ENCODE peak calls at places on chromosomes 3 and 15, in eight cellular contexts. One of them, this sample, is unnamed.

GRCh38 chr3:72022027-72022426 is 237.1 kb upstream of the PROK2 start:
- DNase-seq in colonic mucosa: no peak
- DNase-seq in GM03348: no peak
- DNase-seq in choroid plexus epithelial cell: no peak
- DNase-seq in AG09309: no peak
- DNase-seq in LoVo: no peak
- DNase-seq in neural crest cell: no peak
- DNase-seq in stimulated activated CD4-positive, alpha-beta T cell treated with anti-CD3 and anti-CD28 coated beads, Interleukin-1b, Interleukin-23, amount 100 ng/mL, for 48 hours: no peak
- DNase-seq in this sample: no peak

GRCh38 chr3:185216587-185216918 is 37.3 kb downstream of the EHHADH start:
- DNase-seq in colonic mucosa: no peak
- DNase-seq in GM03348: no peak
- DNase-seq in choroid plexus epithelial cell: peak; percentile 19
- DNase-seq in AG09309: no peak
- DNase-seq in LoVo: no peak
- DNase-seq in neural crest cell: no peak
- DNase-seq in stimulated activated CD4-positive, alpha-beta T cell treated with anti-CD3 and anti-CD28 coated beads, Interleukin-1b, Interleukin-23, amount 100 ng/mL, for 48 hours: no peak
- DNase-seq in this sample: no peak

GRCh38 chr3:126130081-126130855 is 46.3 kb upstream of the SLC41A3 start:
- DNase-seq in colonic mucosa: peak; percentile 32
- DNase-seq in GM03348: no peak
- DNase-seq in choroid plexus epithelial cell: no peak
- DNase-seq in AG09309: no peak
- DNase-seq in LoVo: no peak
- DNase-seq in neural crest cell: no peak
- DNase-seq in stimulated activated CD4-positive, alpha-beta T cell treated with anti-CD3 and anti-CD28 coated beads, Interleukin-1b, Interleukin-23, amount 100 ng/mL, for 48 hours: no peak
- DNase-seq in this sample: no peak

GRCh38 chr3:159364511-159364910 is 562.7 kb downstream of the MFSD1 start:
- DNase-seq in colonic mucosa: no peak
- DNase-seq in GM03348: no peak
- DNase-seq in choroid plexus epithelial cell: no peak
- DNase-seq in AG09309: no peak
- DNase-seq in LoVo: no peak
- DNase-seq in neural crest cell: no peak
- DNase-seq in stimulated activated CD4-positive, alpha-beta T cell treated with anti-CD3 and anti-CD28 coated beads, Interleukin-1b, Interleukin-23, amount 100 ng/mL, for 48 hours: no peak
- DNase-seq in this sample: no peak

GRCh38 chr3:167274141-167274874 is 105.8 kb downstream of the ZBBX start:
- DNase-seq in colonic mucosa: no peak
- DNase-seq in GM03348: no peak
- DNase-seq in choroid plexus epithelial cell: no peak
- DNase-seq in AG09309: no peak
- DNase-seq in LoVo: no peak
- DNase-seq in neural crest cell: no peak
- DNase-seq in stimulated activated CD4-positive, alpha-beta T cell treated with anti-CD3 and anti-CD28 coated beads, Interleukin-1b, Interleukin-23, amount 100 ng/mL, for 48 hours: no peak
- DNase-seq in this sample: no peak

GRCh38 chr15:63490345-63491034 is 13.9 kb upstream of the USP3 start:
- DNase-seq in colonic mucosa: no peak
- DNase-seq in GM03348: no peak
- DNase-seq in choroid plexus epithelial cell: no peak
- DNase-seq in AG09309: no peak
- DNase-seq in LoVo: no peak
- DNase-seq in neural crest cell: no peak
- DNase-seq in stimulated activated CD4-positive, alpha-beta T cell treated with anti-CD3 and anti-CD28 coated beads, Interleukin-1b, Interleukin-23, amount 100 ng/mL, for 48 hours: no peak
- DNase-seq in this sample: no peak

GRCh38 chr3:158279584-158279983 is 169.7 kb downstream of the RSRC1 start:
- DNase-seq in colonic mucosa: no peak
- DNase-seq in GM03348: no peak
- DNase-seq in choroid plexus epithelial cell: no peak
- DNase-seq in AG09309: no peak
- DNase-seq in LoVo: no peak
- DNase-seq in neural crest cell: no peak
- DNase-seq in stimulated activated CD4-positive, alpha-beta T cell treated with anti-CD3 and anti-CD28 coated beads, Interleukin-1b, Interleukin-23, amount 100 ng/mL, for 48 hours: no peak
- DNase-seq in this sample: no peak

GRCh38 chr3:171306631-171307030 is 153.6 kb downstream of the TNIK start:
- DNase-seq in colonic mucosa: peak; percentile 44
- DNase-seq in GM03348: peak; percentile 68
- DNase-seq in choroid plexus epithelial cell: peak; percentile 97
- DNase-seq in AG09309: peak; percentile 89
- DNase-seq in LoVo: no peak
- DNase-seq in neural crest cell: no peak
- DNase-seq in stimulated activated CD4-positive, alpha-beta T cell treated with anti-CD3 and anti-CD28 coated beads, Interleukin-1b, Interleukin-23, amount 100 ng/mL, for 48 hours: no peak
- DNase-seq in this sample: peak; percentile 82

GRCh38 chr3:23052230-23053019 is 150.7 kb upstream of the UBE2E2 start:
- DNase-seq in colonic mucosa: no peak
- DNase-seq in GM03348: no peak
- DNase-seq in choroid plexus epithelial cell: peak; percentile 43
- DNase-seq in AG09309: no peak
- DNase-seq in LoVo: no peak
- DNase-seq in neural crest cell: no peak
- DNase-seq in stimulated activated CD4-positive, alpha-beta T cell treated with anti-CD3 and anti-CD28 coated beads, Interleukin-1b, Interleukin-23, amount 100 ng/mL, for 48 hours: no peak
- DNase-seq in this sample: no peak

GRCh38 chr15:93467327-93467726 is 378.3 kb upstream of the RGMA start:
- DNase-seq in colonic mucosa: peak; percentile 24
- DNase-seq in GM03348: no peak
- DNase-seq in choroid plexus epithelial cell: no peak
- DNase-seq in AG09309: no peak
- DNase-seq in LoVo: no peak
- DNase-seq in neural crest cell: no peak
- DNase-seq in stimulated activated CD4-positive, alpha-beta T cell treated with anti-CD3 and anti-CD28 coated beads, Interleukin-1b, Interleukin-23, amount 100 ng/mL, for 48 hours: no peak
- DNase-seq in this sample: no peak

GRCh38 chr15:31269961-31270575 is 56.6 kb upstream of the KLF13 start:
- DNase-seq in colonic mucosa: peak; percentile 18
- DNase-seq in GM03348: no peak
- DNase-seq in choroid plexus epithelial cell: no peak
- DNase-seq in AG09309: no peak
- DNase-seq in LoVo: no peak
- DNase-seq in neural crest cell: no peak
- DNase-seq in stimulated activated CD4-positive, alpha-beta T cell treated with anti-CD3 and anti-CD28 coated beads, Interleukin-1b, Interleukin-23, amount 100 ng/mL, for 48 hours: no peak
- DNase-seq in this sample: no peak

GRCh38 chr3:154538566-154539360 is 108.8 kb upstream of the GPR149 start:
- DNase-seq in colonic mucosa: no peak
- DNase-seq in GM03348: no peak
- DNase-seq in choroid plexus epithelial cell: no peak
- DNase-seq in AG09309: no peak
- DNase-seq in LoVo: no peak
- DNase-seq in neural crest cell: no peak
- DNase-seq in stimulated activated CD4-positive, alpha-beta T cell treated with anti-CD3 and anti-CD28 coated beads, Interleukin-1b, Interleukin-23, amount 100 ng/mL, for 48 hours: no peak
- DNase-seq in this sample: no peak

GRCh38 chr3:187507905-187508304 is 139.7 kb downstream of the RTP4 start:
- DNase-seq in colonic mucosa: no peak
- DNase-seq in GM03348: no peak
- DNase-seq in choroid plexus epithelial cell: no peak
- DNase-seq in AG09309: no peak
- DNase-seq in LoVo: no peak
- DNase-seq in neural crest cell: no peak
- DNase-seq in stimulated activated CD4-positive, alpha-beta T cell treated with anti-CD3 and anti-CD28 coated beads, Interleukin-1b, Interleukin-23, amount 100 ng/mL, for 48 hours: no peak
- DNase-seq in this sample: no peak

GRCh38 chr15:55740981-55741591 is 1.9 kb downstream of the PRTG start:
- DNase-seq in colonic mucosa: no peak
- DNase-seq in GM03348: no peak
- DNase-seq in choroid plexus epithelial cell: peak; percentile 39
- DNase-seq in AG09309: no peak
- DNase-seq in LoVo: no peak
- DNase-seq in neural crest cell: no peak
- DNase-seq in stimulated activated CD4-positive, alpha-beta T cell treated with anti-CD3 and anti-CD28 coated beads, Interleukin-1b, Interleukin-23, amount 100 ng/mL, for 48 hours: no peak
- DNase-seq in this sample: no peak

GRCh38 chr3:26259166-26259565 is 363.4 kb upstream of the LRRC3B start:
- DNase-seq in colonic mucosa: no peak
- DNase-seq in GM03348: no peak
- DNase-seq in choroid plexus epithelial cell: no peak
- DNase-seq in AG09309: no peak
- DNase-seq in LoVo: no peak
- DNase-seq in neural crest cell: no peak
- DNase-seq in stimulated activated CD4-positive, alpha-beta T cell treated with anti-CD3 and anti-CD28 coated beads, Interleukin-1b, Interleukin-23, amount 100 ng/mL, for 48 hours: no peak
- DNase-seq in this sample: no peak

GRCh38 chr15:92232876-92233275 is 160.8 kb upstream of the ST8SIA2 start:
- DNase-seq in colonic mucosa: no peak
- DNase-seq in GM03348: no peak
- DNase-seq in choroid plexus epithelial cell: no peak
- DNase-seq in AG09309: no peak
- DNase-seq in LoVo: no peak
- DNase-seq in neural crest cell: no peak
- DNase-seq in stimulated activated CD4-positive, alpha-beta T cell treated with anti-CD3 and anti-CD28 coated beads, Interleukin-1b, Interleukin-23, amount 100 ng/mL, for 48 hours: no peak
- DNase-seq in this sample: no peak

GRCh38 chr3:2476996-2477395 is 378.3 kb downstream of the CNTN4 start:
- DNase-seq in colonic mucosa: no peak
- DNase-seq in GM03348: no peak
- DNase-seq in choroid plexus epithelial cell: no peak
- DNase-seq in AG09309: no peak
- DNase-seq in LoVo: no peak
- DNase-seq in neural crest cell: no peak
- DNase-seq in stimulated activated CD4-positive, alpha-beta T cell treated with anti-CD3 and anti-CD28 coated beads, Interleukin-1b, Interleukin-23, amount 100 ng/mL, for 48 hours: no peak
- DNase-seq in this sample: no peak

GRCh38 chr3:114887806-114888205 is 259.3 kb downstream of the ZBTB20 start:
- DNase-seq in colonic mucosa: no peak
- DNase-seq in GM03348: peak; percentile 67
- DNase-seq in choroid plexus epithelial cell: no peak
- DNase-seq in AG09309: peak; percentile 74
- DNase-seq in LoVo: no peak
- DNase-seq in neural crest cell: no peak
- DNase-seq in stimulated activated CD4-positive, alpha-beta T cell treated with anti-CD3 and anti-CD28 coated beads, Interleukin-1b, Interleukin-23, amount 100 ng/mL, for 48 hours: no peak
- DNase-seq in this sample: no peak

GRCh38 chr3:177928156-177928555 is 608.1 kb upstream of the KCNMB2 start:
- DNase-seq in colonic mucosa: no peak
- DNase-seq in GM03348: peak; percentile 44
- DNase-seq in choroid plexus epithelial cell: peak; percentile 48
- DNase-seq in AG09309: peak; percentile 27
- DNase-seq in LoVo: peak; percentile 78
- DNase-seq in neural crest cell: no peak
- DNase-seq in stimulated activated CD4-positive, alpha-beta T cell treated with anti-CD3 and anti-CD28 coated beads, Interleukin-1b, Interleukin-23, amount 100 ng/mL, for 48 hours: no peak
- DNase-seq in this sample: peak; percentile 63

GRCh38 chr3:112611813-112612515 is 29.0 kb downstream of the CCDC80 start:
- DNase-seq in colonic mucosa: no peak
- DNase-seq in GM03348: no peak
- DNase-seq in choroid plexus epithelial cell: no peak
- DNase-seq in AG09309: no peak
- DNase-seq in LoVo: no peak
- DNase-seq in neural crest cell: no peak
- DNase-seq in stimulated activated CD4-positive, alpha-beta T cell treated with anti-CD3 and anti-CD28 coated beads, Interleukin-1b, Interleukin-23, amount 100 ng/mL, for 48 hours: no peak
- DNase-seq in this sample: no peak

GRCh38 chr3:14319654-14320182 is 82.7 kb upstream of the SLC6A6 start:
- DNase-seq in colonic mucosa: peak; percentile 78
- DNase-seq in GM03348: peak; percentile 48
- DNase-seq in choroid plexus epithelial cell: peak; percentile 80
- DNase-seq in AG09309: no peak
- DNase-seq in LoVo: peak; percentile 18
- DNase-seq in neural crest cell: peak; percentile 38
- DNase-seq in stimulated activated CD4-positive, alpha-beta T cell treated with anti-CD3 and anti-CD28 coated beads, Interleukin-1b, Interleukin-23, amount 100 ng/mL, for 48 hours: peak; percentile 10
- DNase-seq in this sample: peak; percentile 32

GRCh38 chr3:172836390-172836997 is 86.0 kb downstream of the ECT2 start:
- DNase-seq in colonic mucosa: peak; percentile 45
- DNase-seq in GM03348: peak; percentile 51
- DNase-seq in choroid plexus epithelial cell: peak; percentile 83
- DNase-seq in AG09309: peak; percentile 13
- DNase-seq in LoVo: peak; percentile 31
- DNase-seq in neural crest cell: peak; percentile 57
- DNase-seq in stimulated activated CD4-positive, alpha-beta T cell treated with anti-CD3 and anti-CD28 coated beads, Interleukin-1b, Interleukin-23, amount 100 ng/mL, for 48 hours: no peak
- DNase-seq in this sample: peak; percentile 15

GRCh38 chr15:44136991-44137477 is 58.0 kb downstream of the FRMD5 start:
- DNase-seq in colonic mucosa: no peak
- DNase-seq in GM03348: peak; percentile 7
- DNase-seq in choroid plexus epithelial cell: no peak
- DNase-seq in AG09309: no peak
- DNase-seq in LoVo: no peak
- DNase-seq in neural crest cell: no peak
- DNase-seq in stimulated activated CD4-positive, alpha-beta T cell treated with anti-CD3 and anti-CD28 coated beads, Interleukin-1b, Interleukin-23, amount 100 ng/mL, for 48 hours: no peak
- DNase-seq in this sample: no peak

GRCh38 chr3:110180733-110181132 is 843.4 kb upstream of the DPPA4 start:
- DNase-seq in colonic mucosa: no peak
- DNase-seq in GM03348: peak; percentile 27
- DNase-seq in choroid plexus epithelial cell: peak; percentile 75
- DNase-seq in AG09309: peak; percentile 10
- DNase-seq in LoVo: no peak
- DNase-seq in neural crest cell: no peak
- DNase-seq in stimulated activated CD4-positive, alpha-beta T cell treated with anti-CD3 and anti-CD28 coated beads, Interleukin-1b, Interleukin-23, amount 100 ng/mL, for 48 hours: no peak
- DNase-seq in this sample: peak; percentile 8

GRCh38 chr3:153495422-153495821 is 333.4 kb downstream of the RAP2B start:
- DNase-seq in colonic mucosa: no peak
- DNase-seq in GM03348: no peak
- DNase-seq in choroid plexus epithelial cell: no peak
- DNase-seq in AG09309: no peak
- DNase-seq in LoVo: no peak
- DNase-seq in neural crest cell: no peak
- DNase-seq in stimulated activated CD4-positive, alpha-beta T cell treated with anti-CD3 and anti-CD28 coated beads, Interleukin-1b, Interleukin-23, amount 100 ng/mL, for 48 hours: no peak
- DNase-seq in this sample: no peak

GRCh38 chr3:130905551-130905950 is 11.7 kb downstream of the ATP2C1 start:
- DNase-seq in colonic mucosa: no peak
- DNase-seq in GM03348: peak; percentile 15
- DNase-seq in choroid plexus epithelial cell: peak; percentile 58
- DNase-seq in AG09309: peak; percentile 69
- DNase-seq in LoVo: peak; percentile 14
- DNase-seq in neural crest cell: no peak
- DNase-seq in stimulated activated CD4-positive, alpha-beta T cell treated with anti-CD3 and anti-CD28 coated beads, Interleukin-1b, Interleukin-23, amount 100 ng/mL, for 48 hours: no peak
- DNase-seq in this sample: no peak

GRCh38 chr3:111862415-111862814 is 3.4 kb downstream of the PHLDB2 start:
- DNase-seq in colonic mucosa: no peak
- DNase-seq in GM03348: no peak
- DNase-seq in choroid plexus epithelial cell: no peak
- DNase-seq in AG09309: no peak
- DNase-seq in LoVo: no peak
- DNase-seq in neural crest cell: no peak
- DNase-seq in stimulated activated CD4-positive, alpha-beta T cell treated with anti-CD3 and anti-CD28 coated beads, Interleukin-1b, Interleukin-23, amount 100 ng/mL, for 48 hours: no peak
- DNase-seq in this sample: no peak

GRCh38 chr15:83457149-83457548 is 10.0 kb downstream of the SH3GL3 start:
- DNase-seq in colonic mucosa: no peak
- DNase-seq in GM03348: no peak
- DNase-seq in choroid plexus epithelial cell: no peak
- DNase-seq in AG09309: no peak
- DNase-seq in LoVo: no peak
- DNase-seq in neural crest cell: no peak
- DNase-seq in stimulated activated CD4-positive, alpha-beta T cell treated with anti-CD3 and anti-CD28 coated beads, Interleukin-1b, Interleukin-23, amount 100 ng/mL, for 48 hours: no peak
- DNase-seq in this sample: no peak

GRCh38 chr3:66378256-66378655 is 122.6 kb downstream of the LRIG1 start:
- DNase-seq in colonic mucosa: no peak
- DNase-seq in GM03348: peak; percentile 32
- DNase-seq in choroid plexus epithelial cell: peak; percentile 41
- DNase-seq in AG09309: no peak
- DNase-seq in LoVo: no peak
- DNase-seq in neural crest cell: peak; percentile 45
- DNase-seq in stimulated activated CD4-positive, alpha-beta T cell treated with anti-CD3 and anti-CD28 coated beads, Interleukin-1b, Interleukin-23, amount 100 ng/mL, for 48 hours: peak; percentile 32
- DNase-seq in this sample: no peak

GRCh38 chr15:36951747-36952247 is 148.6 kb downstream of the MEIS2 start:
- DNase-seq in colonic mucosa: no peak
- DNase-seq in GM03348: peak; percentile 46
- DNase-seq in choroid plexus epithelial cell: peak; percentile 57
- DNase-seq in AG09309: peak; percentile 51
- DNase-seq in LoVo: no peak
- DNase-seq in neural crest cell: no peak
- DNase-seq in stimulated activated CD4-positive, alpha-beta T cell treated with anti-CD3 and anti-CD28 coated beads, Interleukin-1b, Interleukin-23, amount 100 ng/mL, for 48 hours: no peak
- DNase-seq in this sample: no peak

GRCh38 chr3:151895881-151896661 is 22.6 kb downstream of the SUCNR1 start:
- DNase-seq in colonic mucosa: no peak
- DNase-seq in GM03348: no peak
- DNase-seq in choroid plexus epithelial cell: no peak
- DNase-seq in AG09309: no peak
- DNase-seq in LoVo: no peak
- DNase-seq in neural crest cell: no peak
- DNase-seq in stimulated activated CD4-positive, alpha-beta T cell treated with anti-CD3 and anti-CD28 coated beads, Interleukin-1b, Interleukin-23, amount 100 ng/mL, for 48 hours: no peak
- DNase-seq in this sample: no peak

GRCh38 chr3:7740458-7740857 is 761.2 kb upstream of the LMCD1 start:
- DNase-seq in colonic mucosa: no peak
- DNase-seq in GM03348: no peak
- DNase-seq in choroid plexus epithelial cell: no peak
- DNase-seq in AG09309: no peak
- DNase-seq in LoVo: no peak
- DNase-seq in neural crest cell: no peak
- DNase-seq in stimulated activated CD4-positive, alpha-beta T cell treated with anti-CD3 and anti-CD28 coated beads, Interleukin-1b, Interleukin-23, amount 100 ng/mL, for 48 hours: no peak
- DNase-seq in this sample: no peak

GRCh38 chr3:156553705-156554356 is 1.1 kb downstream of the SSR3 start:
- DNase-seq in colonic mucosa: peak; percentile 29
- DNase-seq in GM03348: peak; percentile 39
- DNase-seq in choroid plexus epithelial cell: peak; percentile 74
- DNase-seq in AG09309: peak; percentile 34
- DNase-seq in LoVo: no peak
- DNase-seq in neural crest cell: no peak
- DNase-seq in stimulated activated CD4-positive, alpha-beta T cell treated with anti-CD3 and anti-CD28 coated beads, Interleukin-1b, Interleukin-23, amount 100 ng/mL, for 48 hours: no peak
- DNase-seq in this sample: no peak

GRCh38 chr3:112390783-112391641 is 58.1 kb downstream of the CD200 start:
- DNase-seq in colonic mucosa: no peak
- DNase-seq in GM03348: peak; percentile 68
- DNase-seq in choroid plexus epithelial cell: peak; percentile 99
- DNase-seq in AG09309: peak; percentile 84
- DNase-seq in LoVo: peak; percentile 56
- DNase-seq in neural crest cell: peak; percentile 12
- DNase-seq in stimulated activated CD4-positive, alpha-beta T cell treated with anti-CD3 and anti-CD28 coated beads, Interleukin-1b, Interleukin-23, amount 100 ng/mL, for 48 hours: no peak
- DNase-seq in this sample: peak; percentile 93